ENCODE peak calls at places on chromosomes 16 and 17, in seven cellular contexts. S is suprapubic skin, A is AG04450, M is tibial artery, V is lower lobe of right lung, E is cardiac muscle cell, Q is uterus. X is an unnamed sample.

GRCh38 chr16:15807603-15808009 is 49.2 kb downstream of the MYH11 start:
- DNase-seq in S (no peak), A (peak), M (peak), V (no peak), E (no peak), Q (peak), X (no peak)

GRCh38 chr17:45333702-45334092 is 16.9 kb upstream of the MAP3K14 start:
- DNase-seq in S (peak), A (no peak), M (no peak), V (no peak), E (no peak), Q (no peak), X (no peak)

GRCh38 chr17:80845863-80846671 is 145.6 kb upstream of the CHMP6 start:
- DNase-seq in S (no peak), A (no peak), M (peak), V (peak), E (no peak), Q (no peak), X (no peak)

GRCh38 chr17:83065660-83066542 is 13.5 kb upstream of the METRNL start:
- DNase-seq in S (peak), A (no peak), M (no peak), V (peak), E (no peak), Q (peak), X (no peak)

GRCh38 chr16:54862529-54862928 is 68.1 kb upstream of the IRX5 start:
- DNase-seq in S (no peak), A (no peak), M (no peak), V (no peak), E (peak), Q (no peak), X (no peak)

GRCh38 chr17:27237890-27238289 is 56.0 kb upstream of the WSB1 start:
- DNase-seq in S (no peak), A (no peak), M (no peak), V (no peak), E (no peak), Q (no peak), X (no peak)

GRCh38 chr17:43834106-43834505 is 1.2 kb upstream of the MPP3 start:
- DNase-seq in S (no peak), A (no peak), M (no peak), V (no peak), E (no peak), Q (no peak), X (peak)

GRCh38 chr16:84742561-84743200 is 42.9 kb downstream of the USP10 start:
- DNase-seq in S (no peak), A (no peak), M (no peak), V (no peak), E (no peak), Q (no peak), X (no peak)

GRCh38 chr17:81518113-81518784 is 5.7 kb upstream of the ACTG1 start:
- DNase-seq in S (no peak), A (no peak), M (no peak), V (no peak), E (peak), Q (peak), X (no peak)

GRCh38 chr17:79548116-79548515 is 62.7 kb downstream of the RBFOX3 start:
- DNase-seq in S (no peak), A (no peak), M (no peak), V (peak), E (no peak), Q (no peak), X (no peak)

GRCh38 chr16:89120921-89121351 is 27.3 kb downstream of the ACSF3 start:
- DNase-seq in S (no peak), A (no peak), M (no peak), V (peak), E (no peak), Q (no peak), X (no peak)

GRCh38 chr16:26992661-26993365 is 73.9 kb upstream of the C16orf82 start:
- DNase-seq in S (peak), A (no peak), M (no peak), V (no peak), E (no peak), Q (no peak), X (no peak)

GRCh38 chr17:73429440-73430164 is 117.8 kb upstream of the CDC42EP4 start:
- DNase-seq in S (peak), A (peak), M (peak), V (peak), E (peak), Q (peak), X (peak)

GRCh38 chr17:6306820-6307219 is 128.1 kb downstream of the AIPL1 start:
- DNase-seq in S (no peak), A (no peak), M (no peak), V (no peak), E (no peak), Q (no peak), X (no peak)

GRCh38 chr17:82238562-82239201 is 9.8 kb downstream of the SLC16A3 start:
- DNase-seq in S (peak), A (no peak), M (peak), V (peak), E (no peak), Q (peak), X (no peak)

GRCh38 chr16:54417384-54417783 is 130.8 kb upstream of the IRX3 start:
- DNase-seq in S (no peak), A (no peak), M (no peak), V (no peak), E (no peak), Q (no peak), X (no peak)

GRCh38 chr17:29870836-29871430 is 59.1 kb downstream of the SSH2 start:
- DNase-seq in S (no peak), A (no peak), M (no peak), V (no peak), E (no peak), Q (no peak), X (no peak)

GRCh38 chr16:75320435-75320834 is 69.0 kb upstream of the BCAR1 start:
- DNase-seq in S (no peak), A (no peak), M (no peak), V (no peak), E (peak), Q (no peak), X (no peak)

GRCh38 chr17:10738516-10739258 is 8.9 kb upstream of the TMEM220 start:
- DNase-seq in S (peak), A (no peak), M (no peak), V (no peak), E (no peak), Q (no peak), X (no peak)

GRCh38 chr17:45789874-45790273 is 5.8 kb downstream of the CRHR1 start:
- DNase-seq in S (no peak), A (no peak), M (no peak), V (no peak), E (no peak), Q (no peak), X (no peak)

GRCh38 chr17:82009413-82009812 is 13.3 kb downstream of the CENPX start:
- DNase-seq in S (no peak), A (no peak), M (no peak), V (no peak), E (no peak), Q (no peak), X (no peak)

GRCh38 chr16:46857261-46857962 is 26.4 kb upstream of the C16orf87 start:
- DNase-seq in S (no peak), A (peak), M (no peak), V (no peak), E (peak), Q (no peak), X (no peak)

GRCh38 chr16:29877266-29877961 is 14.4 kb upstream of the CDIPT start:
- DNase-seq in S (no peak), A (no peak), M (no peak), V (peak), E (peak), Q (no peak), X (no peak)

GRCh38 chr16:64196444-64196843 is 925.4 kb downstream of the CDH11 start:
- DNase-seq in S (no peak), A (peak), M (no peak), V (no peak), E (no peak), Q (no peak), X (peak)

GRCh38 chr17:6572997-6573396 is 16.6 kb upstream of the PITPNM3 start:
- DNase-seq in S (no peak), A (no peak), M (no peak), V (no peak), E (no peak), Q (no peak), X (no peak)

GRCh38 chr17:1559743-1560581 is 2.6 kb downstream of the PITPNA start:
- DNase-seq in S (no peak), A (no peak), M (no peak), V (no peak), E (no peak), Q (no peak), X (no peak)

GRCh38 chr17:54426287-54426886 is 474.3 kb upstream of the TOM1L1 start:
- DNase-seq in S (no peak), A (no peak), M (no peak), V (no peak), E (peak), Q (no peak), X (no peak)

GRCh38 chr16:10923650-10924214 is 18.5 kb downstream of the DEXI start:
- DNase-seq in S (no peak), A (no peak), M (peak), V (no peak), E (no peak), Q (no peak), X (no peak)

GRCh38 chr16:2834968-2835367 is 4.9 kb downstream of the ZG16B start:
- DNase-seq in S (no peak), A (no peak), M (no peak), V (no peak), E (no peak), Q (no peak), X (no peak)

GRCh38 chr17:79129523-79129922 is 54.9 kb downstream of the ENGASE start:
- DNase-seq in S (no peak), A (no peak), M (no peak), V (no peak), E (no peak), Q (no peak), X (no peak)

GRCh38 chr17:82470065-82470464 is 11.5 kb downstream of the NARF start:
- DNase-seq in S (no peak), A (no peak), M (no peak), V (no peak), E (no peak), Q (no peak), X (no peak)

GRCh38 chr16:48503779-48504178 is 106.2 kb downstream of the N4BP1 start:
- DNase-seq in S (peak), A (peak), M (peak), V (no peak), E (no peak), Q (peak), X (peak)

GRCh38 chr16:72873853-72874252 is 174.1 kb downstream of the ZFHX3 start:
- DNase-seq in S (no peak), A (no peak), M (no peak), V (no peak), E (no peak), Q (no peak), X (no peak)

GRCh38 chr16:81237282-81237681 is 1.2 kb upstream of the BCO1 start:
- DNase-seq in S (no peak), A (no peak), M (no peak), V (no peak), E (no peak), Q (peak), X (no peak)

GRCh38 chr17:74851612-74852236 is 8.0 kb downstream of the GRIN2C start:
- DNase-seq in S (no peak), A (no peak), M (no peak), V (no peak), E (no peak), Q (no peak), X (no peak)

GRCh38 chr16:86665319-86665675 is 86.9 kb downstream of the FOXL1 start:
- DNase-seq in S (no peak), A (peak), M (no peak), V (no peak), E (no peak), Q (no peak), X (no peak)

GRCh38 chr17:6570731-6571465 is 14.5 kb upstream of the PITPNM3 start:
- DNase-seq in S (no peak), A (no peak), M (no peak), V (no peak), E (no peak), Q (no peak), X (no peak)

GRCh38 chr16:1333149-1333812 is at the start of gene BAIAP3:
- DNase-seq in S (no peak), A (no peak), M (no peak), V (no peak), E (peak), Q (no peak), X (no peak)

GRCh38 chr17:8856869-8857575 is 10.5 kb downstream of the PIK3R6 start:
- DNase-seq in S (peak), A (no peak), M (no peak), V (no peak), E (no peak), Q (no peak), X (no peak)

GRCh38 chr17:8859804-8860430 is 7.6 kb downstream of the PIK3R6 start:
- DNase-seq in S (peak), A (no peak), M (no peak), V (no peak), E (no peak), Q (no peak), X (no peak)

GRCh38 chr17:8859029-8859803 is 8.3 kb downstream of the PIK3R6 start:
- DNase-seq in S (peak), A (no peak), M (no peak), V (peak), E (no peak), Q (no peak), X (no peak)

GRCh38 chr17:8855477-8856204 is 11.8 kb downstream of the PIK3R6 start:
- DNase-seq in S (peak), A (no peak), M (no peak), V (no peak), E (no peak), Q (no peak), X (no peak)

GRCh38 chr17:8857919-8858318 is 9.6 kb downstream of the PIK3R6 start:
- DNase-seq in S (no peak), A (no peak), M (no peak), V (no peak), E (no peak), Q (no peak), X (no peak)
- TF ChIP-seq CTCF in S (no peak), A (no peak), M (no peak), V (no peak), E (no peak), Q (no peak), X (no peak)

GRCh38 chr16:69105501-69106361 is at the start of gene HAS3:
- DNase-seq in S (no peak), A (no peak), M (no peak), V (peak), E (peak), Q (no peak), X (no peak)
- TF ChIP-seq CTCF in S (no peak), A (no peak), M (no peak), V (peak), E (peak), Q (no peak), X (peak)

GRCh38 chr16:28491970-28492474 is at the start of gene CLN3:
- DNase-seq in S (peak), A (peak), M (peak), V (peak), E (peak), Q (peak), X (peak)

GRCh38 chr16:28492511-28492910 is 637 bp upstream of the CLN3 start:
- DNase-seq in S (no peak), A (no peak), M (no peak), V (no peak), E (no peak), Q (no peak), X (no peak)

GRCh38 chr16:28494141-28494851 is at the start of gene APOBR:
- DNase-seq in S (no peak), A (no peak), M (peak), V (peak), E (no peak), Q (no peak), X (no peak)

GRCh38 chr16:28495098-28495793 is 803 bp downstream of the APOBR start:
- DNase-seq in S (no peak), A (no peak), M (no peak), V (no peak), E (no peak), Q (no peak), X (no peak)

DNA sequence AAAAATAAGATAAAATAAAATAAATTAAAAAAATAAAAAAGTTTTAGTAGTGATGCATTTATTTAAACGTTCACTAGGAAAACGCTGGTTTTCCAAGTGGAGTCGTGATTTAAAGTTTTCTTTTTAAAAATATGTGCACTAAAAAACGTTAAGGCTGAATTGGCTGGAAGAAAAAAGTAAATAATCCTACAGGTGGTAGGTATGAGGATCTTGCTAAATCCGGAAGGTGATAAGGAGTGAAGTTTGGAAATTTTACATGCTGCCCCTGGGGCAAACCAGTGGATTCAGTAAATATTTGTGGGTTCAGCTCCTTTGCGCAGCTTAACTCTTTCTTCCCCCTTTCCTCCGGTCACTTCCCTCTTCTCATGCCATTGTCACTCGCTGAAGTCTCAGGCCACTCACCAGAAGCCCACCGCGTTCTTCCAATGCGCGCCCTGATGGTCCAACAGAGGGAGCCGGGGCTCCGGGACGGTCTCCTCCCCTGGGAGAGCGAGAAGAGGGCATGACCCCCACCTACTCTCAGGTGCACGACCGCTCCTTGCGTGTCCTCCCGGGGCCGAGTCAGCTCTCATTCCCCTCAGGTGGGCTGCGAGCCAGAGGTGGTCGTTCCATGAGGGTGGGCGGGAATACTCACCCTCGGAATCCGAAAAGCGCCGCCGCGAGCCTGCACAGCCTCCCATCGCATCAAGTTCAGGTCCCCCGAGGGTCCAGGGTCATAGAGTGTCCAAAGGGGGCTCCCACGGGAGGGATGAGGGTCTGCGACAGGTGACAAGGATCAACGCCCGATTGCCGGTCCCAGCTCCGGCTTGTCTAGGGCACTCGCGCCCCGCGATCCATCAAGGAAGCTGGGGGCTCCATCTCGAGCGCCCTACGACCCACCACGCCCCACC is 549 bp downstream of the CLN3 start:
- DNase-seq in S (no peak), A (no peak), M (peak), V (peak), E (peak), Q (peak), X (no peak)
- TF ChIP-seq CTCF in S (peak), A (peak), M (peak), V (peak), E (peak), Q (peak), X (peak)

GRCh38 chr16:52441886-52442285 is 105.1 kb downstream of the TOX3 start:
- DNase-seq in S (no peak), A (no peak), M (no peak), V (no peak), E (no peak), Q (no peak), X (no peak)

GRCh38 chr16:52436646-52437645 is 110.0 kb downstream of the TOX3 start:
- DNase-seq in S (no peak), A (no peak), M (no peak), V (no peak), E (no peak), Q (no peak), X (no peak)

GRCh38 chr16:52439171-52439701 is 107.7 kb downstream of the TOX3 start:
- DNase-seq in S (no peak), A (no peak), M (no peak), V (no peak), E (no peak), Q (no peak), X (no peak)

GRCh38 chr16:52440248-52440647 is 106.7 kb downstream of the TOX3 start:
- DNase-seq in S (no peak), A (no peak), M (no peak), V (no peak), E (no peak), Q (no peak), X (no peak)

GRCh38 chr16:52439750-52440149 is 107.2 kb downstream of the TOX3 start:
- DNase-seq in S (no peak), A (no peak), M (no peak), V (no peak), E (no peak), Q (no peak), X (no peak)
- TF ChIP-seq CTCF in S (no peak), A (no peak), M (no peak), V (no peak), E (no peak), Q (no peak), X (no peak)

DNA sequence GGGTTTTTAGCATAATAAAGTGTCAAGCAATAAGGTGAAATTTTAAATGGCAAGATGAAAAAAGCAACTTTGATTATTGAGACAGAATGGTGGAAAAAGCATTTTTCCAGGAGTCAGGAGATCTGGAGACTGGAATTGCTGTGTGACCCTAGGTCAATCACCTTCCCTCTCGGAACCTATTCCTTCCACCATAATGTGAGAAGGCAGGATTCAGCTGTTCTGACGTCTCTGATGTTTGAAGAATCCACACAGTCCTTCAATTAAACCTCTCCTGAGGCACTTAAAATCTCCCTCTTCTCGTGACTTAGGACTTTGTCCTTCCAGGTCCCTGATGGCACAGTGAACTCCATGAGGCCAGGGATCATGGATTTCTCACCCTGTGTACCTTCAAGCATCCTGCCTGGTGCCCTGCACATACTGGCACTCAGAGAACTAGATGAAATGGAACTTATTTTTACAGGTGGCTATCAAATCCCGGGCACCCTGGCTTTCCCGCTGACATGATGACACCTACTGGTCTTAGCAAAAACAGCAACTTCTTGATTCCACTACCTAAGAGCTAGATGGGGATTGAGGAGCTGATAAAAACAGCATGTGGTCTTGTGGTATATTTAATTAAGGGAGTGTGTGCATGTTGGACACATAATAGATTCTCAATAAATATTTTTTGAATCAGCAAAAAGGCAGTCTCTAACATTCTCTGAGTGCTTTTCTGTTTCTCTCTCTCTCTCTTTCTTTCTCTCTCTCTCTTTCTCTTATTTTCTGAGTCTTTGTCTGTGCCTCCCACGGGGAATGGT is 2.3 kb upstream of the CCDC182 start:
- DNase-seq in S (no peak), A (peak), M (no peak), V (no peak), E (peak), Q (no peak), X (peak)
- TF ChIP-seq CTCF in S (peak), A (peak), M (peak), V (peak), E (peak), Q (peak), X (peak)

DNA sequence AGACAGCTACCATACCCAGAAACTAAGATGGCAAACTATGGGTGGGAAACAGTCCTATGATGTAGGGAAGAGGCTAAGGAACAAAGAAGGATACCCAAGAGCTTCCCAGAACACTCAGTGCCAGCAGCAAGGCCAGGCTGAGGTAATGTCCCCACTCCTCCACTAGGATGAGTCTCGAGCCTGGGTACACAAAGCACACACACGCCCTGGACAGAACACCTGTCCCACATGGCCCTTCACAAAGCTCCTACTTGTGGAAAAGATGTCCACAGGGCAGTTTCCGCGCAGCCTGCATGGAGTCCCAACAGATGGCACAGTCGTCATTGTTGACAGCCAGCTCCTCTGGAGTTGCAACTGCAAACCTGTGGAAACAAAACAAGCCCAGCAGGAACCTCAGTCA is 23.9 kb downstream of the AMFR start:
- DNase-seq in S (no peak), A (no peak), M (no peak), V (no peak), E (no peak), Q (no peak), X (no peak)
- TF ChIP-seq CTCF in S (peak), A (no peak), M (no peak), V (peak), E (peak), Q (no peak), X (no peak)

GRCh38 chr16:82630688-82631087 is 3.9 kb downstream of the CDH13 start:
- DNase-seq in S (no peak), A (no peak), M (no peak), V (no peak), E (no peak), Q (no peak), X (no peak)
- TF ChIP-seq CTCF in S (no peak), A (peak), M (peak), V (no peak), E (peak), Q (peak), X (peak)